ENCODE peak calls at places on chromosomes 7 and 10, in six cellular contexts. W, J, I, P, R and E are unnamed samples.
A peak's percentile ranks its signal among the peaks of the same experiment; 100 is the strongest.

GRCh38 chr10:69392481-69393000 is 24.2 kb downstream of the TACR2 start:
- DNase-seq in R (peak; percentile 71), J (peak; percentile 71), W (peak; percentile 90), I (peak; percentile 77), P (peak; percentile 89), E (peak; percentile 74)

GRCh38 chr7:7433736-7434260 is 101.9 kb downstream of the COL28A1 start:
- DNase-seq in P (no peak), R (no peak), W (no peak), I (no peak), J (no peak), E (no peak)

GRCh38 chr7:51067757-51068156 is 248.9 kb downstream of the COBL start:
- DNase-seq in P (peak; percentile 85), I (peak; percentile 15), W (peak; percentile 20), J (peak; percentile 33), R (peak; percentile 33), E (peak; percentile 29)

GRCh38 chr7:157519798-157520244 is 183.0 kb downstream of the DNAJB6 start:
- DNase-seq in P (no peak), I (no peak), W (no peak), J (no peak), R (no peak), E (no peak)

GRCh38 chr7:142478479-142479220 is 220.8 kb upstream of the PRSS58 start:
- DNase-seq in W (peak; percentile 56), J (no peak), P (peak; percentile 65), R (no peak), I (no peak), E (no peak)

GRCh38 chr7:136173874-136174273 is 196.7 kb upstream of the MTPN start:
- DNase-seq in J (no peak), P (no peak), W (no peak), R (no peak), I (no peak), E (no peak)

GRCh38 chr7:50982626-50983025 is 199.9 kb upstream of the GRB10 start:
- DNase-seq in P (no peak), I (no peak), W (no peak), R (no peak), J (no peak), E (no peak)

GRCh38 chr10:14658331-14659122 is 116.2 kb downstream of the FAM107B start:
- DNase-seq in R (no peak), I (no peak), P (peak; percentile 15), W (no peak), J (no peak), E (no peak)